ENCODE peak calls at places on chromosomes 13 and 19, in ten cellular contexts. One of them, this sample, is unnamed.

GRCh38 chr13:27151798-27152599 is 19.6 kb downstream of the USP12 start:
- DNase-seq in cardiac muscle cell: no peak
- DNase-seq in heart left ventricle: no peak
- DNase-seq in MM.1S: no peak
- DNase-seq in astrocyte of the spinal cord: no peak
- DNase-seq in mucosa of descending colon: peak; percentile 35
- DNase-seq in left lung: no peak
- DNase-seq in ascending aorta: no peak
- DNase-seq in HFF-Myc: no peak
- DNase-seq in Peyer's patch: no peak
- DNase-seq in this sample: no peak

GRCh38 chr19:48715681-48716171 is 3.8 kb downstream of the MAMSTR start:
- DNase-seq in MM.1S: no peak
- DNase-seq in cardiac muscle cell: no peak
- DNase-seq in heart left ventricle: peak; percentile 61
- DNase-seq in left lung: no peak
- DNase-seq in HFF-Myc: no peak
- DNase-seq in ascending aorta: no peak
- DNase-seq in Peyer's patch: peak; percentile 61
- DNase-seq in mucosa of descending colon: no peak
- DNase-seq in astrocyte of the spinal cord: no peak
- DNase-seq in this sample: no peak

GRCh38 chr19:47377208-47377701 is 28.1 kb downstream of the DHX34 start:
- DNase-seq in cardiac muscle cell: no peak
- DNase-seq in mucosa of descending colon: no peak
- DNase-seq in ascending aorta: no peak
- DNase-seq in heart left ventricle: peak; percentile 89
- DNase-seq in Peyer's patch: no peak
- DNase-seq in MM.1S: no peak
- DNase-seq in left lung: no peak
- DNase-seq in HFF-Myc: no peak
- DNase-seq in astrocyte of the spinal cord: no peak
- DNase-seq in this sample: no peak

GRCh38 chr13:74036373-74036772 is 97.8 kb downstream of the KLF12 start:
- DNase-seq in mucosa of descending colon: no peak
- DNase-seq in MM.1S: no peak
- DNase-seq in cardiac muscle cell: no peak
- DNase-seq in heart left ventricle: no peak
- DNase-seq in astrocyte of the spinal cord: no peak
- DNase-seq in HFF-Myc: no peak
- DNase-seq in ascending aorta: no peak
- DNase-seq in left lung: no peak
- DNase-seq in Peyer's patch: no peak
- DNase-seq in this sample: no peak

GRCh38 chr19:32181356-32181920 is 164.0 kb upstream of the ZNF507 start:
- DNase-seq in mucosa of descending colon: no peak
- DNase-seq in left lung: no peak
- DNase-seq in ascending aorta: no peak
- DNase-seq in cardiac muscle cell: no peak
- DNase-seq in MM.1S: no peak
- DNase-seq in HFF-Myc: no peak
- DNase-seq in astrocyte of the spinal cord: no peak
- DNase-seq in heart left ventricle: no peak
- DNase-seq in Peyer's patch: no peak
- DNase-seq in this sample: no peak

GRCh38 chr19:19445911-19446361 is 40.5 kb downstream of the GATAD2A start:
- DNase-seq in left lung: no peak
- DNase-seq in MM.1S: no peak
- DNase-seq in astrocyte of the spinal cord: no peak
- DNase-seq in HFF-Myc: no peak
- DNase-seq in heart left ventricle: no peak
- DNase-seq in cardiac muscle cell: no peak
- DNase-seq in ascending aorta: no peak
- DNase-seq in Peyer's patch: peak; percentile 18
- DNase-seq in mucosa of descending colon: no peak
- DNase-seq in this sample: no peak

GRCh38 chr19:11020982-11021759 is 60.3 kb downstream of the SMARCA4 start:
- DNase-seq in Peyer's patch: no peak
- DNase-seq in ascending aorta: no peak
- DNase-seq in mucosa of descending colon: no peak
- DNase-seq in HFF-Myc: no peak
- DNase-seq in heart left ventricle: no peak
- DNase-seq in cardiac muscle cell: no peak
- DNase-seq in MM.1S: no peak
- DNase-seq in astrocyte of the spinal cord: no peak
- DNase-seq in left lung: no peak
- DNase-seq in this sample: no peak

GRCh38 chr19:13275016-13275722 is 125.0 kb downstream of the IER2 start:
- DNase-seq in heart left ventricle: no peak
- DNase-seq in MM.1S: peak; percentile 45
- DNase-seq in HFF-Myc: no peak
- DNase-seq in cardiac muscle cell: no peak
- DNase-seq in Peyer's patch: no peak
- DNase-seq in mucosa of descending colon: no peak
- DNase-seq in ascending aorta: no peak
- DNase-seq in left lung: no peak
- DNase-seq in astrocyte of the spinal cord: peak; percentile 44
- DNase-seq in this sample: peak; percentile 51

GRCh38 chr13:96141032-96141431 is 51.1 kb downstream of the HS6ST3 start:
- DNase-seq in HFF-Myc: no peak
- DNase-seq in MM.1S: peak; percentile 26
- DNase-seq in heart left ventricle: no peak
- DNase-seq in ascending aorta: no peak
- DNase-seq in left lung: no peak
- DNase-seq in astrocyte of the spinal cord: peak; percentile 34
- DNase-seq in mucosa of descending colon: no peak
- DNase-seq in Peyer's patch: no peak
- DNase-seq in cardiac muscle cell: peak; percentile 35
- DNase-seq in this sample: no peak

GRCh38 chr19:35830986-35831385 is 18.3 kb upstream of the PRODH2 start:
- DNase-seq in astrocyte of the spinal cord: no peak
- DNase-seq in left lung: no peak
- DNase-seq in mucosa of descending colon: no peak
- DNase-seq in Peyer's patch: no peak
- DNase-seq in HFF-Myc: no peak
- DNase-seq in heart left ventricle: no peak
- DNase-seq in ascending aorta: no peak
- DNase-seq in MM.1S: no peak
- DNase-seq in cardiac muscle cell: no peak
- DNase-seq in this sample: no peak

GRCh38 chr13:112244495-112245177 is 131.5 kb upstream of the SPACA7 start:
- DNase-seq in HFF-Myc: no peak
- DNase-seq in MM.1S: no peak
- DNase-seq in heart left ventricle: no peak
- DNase-seq in cardiac muscle cell: no peak
- DNase-seq in ascending aorta: no peak
- DNase-seq in astrocyte of the spinal cord: no peak
- DNase-seq in left lung: no peak
- DNase-seq in mucosa of descending colon: no peak
- DNase-seq in Peyer's patch: no peak
- DNase-seq in this sample: no peak

GRCh38 chr19:57269515-57270250 is 10.6 kb upstream of the ZNF460 start:
- DNase-seq in MM.1S: no peak
- DNase-seq in Peyer's patch: no peak
- DNase-seq in astrocyte of the spinal cord: peak; percentile 83
- DNase-seq in left lung: no peak
- DNase-seq in ascending aorta: no peak
- DNase-seq in cardiac muscle cell: peak; percentile 76
- DNase-seq in HFF-Myc: peak; percentile 43
- DNase-seq in mucosa of descending colon: no peak
- DNase-seq in heart left ventricle: no peak
- DNase-seq in this sample: peak; percentile 37

GRCh38 chr19:33779849-33780248 is 16.8 kb upstream of the KCTD15 start:
- DNase-seq in ascending aorta: no peak
- DNase-seq in MM.1S: no peak
- DNase-seq in mucosa of descending colon: no peak
- DNase-seq in heart left ventricle: no peak
- DNase-seq in astrocyte of the spinal cord: no peak
- DNase-seq in HFF-Myc: no peak
- DNase-seq in cardiac muscle cell: no peak
- DNase-seq in Peyer's patch: no peak
- DNase-seq in left lung: no peak
- DNase-seq in this sample: no peak

GRCh38 chr19:33778089-33778791 is 18.4 kb upstream of the KCTD15 start:
- DNase-seq in Peyer's patch: peak; percentile 91
- DNase-seq in heart left ventricle: peak; percentile 81
- DNase-seq in ascending aorta: peak; percentile 84
- DNase-seq in mucosa of descending colon: peak; percentile 88
- DNase-seq in cardiac muscle cell: peak; percentile 82
- DNase-seq in astrocyte of the spinal cord: peak; percentile 57
- DNase-seq in MM.1S: peak; percentile 84
- DNase-seq in left lung: peak; percentile 99
- DNase-seq in HFF-Myc: no peak
- DNase-seq in this sample: peak; percentile 77

GRCh38 chr19:33775731-33776487 is 20.8 kb upstream of the KCTD15 start:
- DNase-seq in cardiac muscle cell: no peak
- DNase-seq in heart left ventricle: no peak
- DNase-seq in Peyer's patch: no peak
- DNase-seq in HFF-Myc: no peak
- DNase-seq in astrocyte of the spinal cord: no peak
- DNase-seq in mucosa of descending colon: no peak
- DNase-seq in left lung: no peak
- DNase-seq in ascending aorta: no peak
- DNase-seq in MM.1S: no peak
- DNase-seq in this sample: no peak

GRCh38 chr19:33777351-33777750 is 19.3 kb upstream of the KCTD15 start:
- DNase-seq in MM.1S: no peak
- DNase-seq in left lung: peak; percentile 76
- DNase-seq in mucosa of descending colon: no peak
- DNase-seq in cardiac muscle cell: no peak
- DNase-seq in heart left ventricle: no peak
- DNase-seq in ascending aorta: no peak
- DNase-seq in astrocyte of the spinal cord: no peak
- DNase-seq in Peyer's patch: no peak
- DNase-seq in HFF-Myc: no peak
- DNase-seq in this sample: no peak

GRCh38 chr19:33777753-33778088 is 18.9 kb upstream of the KCTD15 start:
- DNase-seq in MM.1S: no peak
- DNase-seq in heart left ventricle: no peak
- DNase-seq in ascending aorta: no peak
- DNase-seq in left lung: peak; percentile 70
- DNase-seq in HFF-Myc: no peak
- DNase-seq in cardiac muscle cell: no peak
- DNase-seq in astrocyte of the spinal cord: no peak
- DNase-seq in mucosa of descending colon: no peak
- DNase-seq in Peyer's patch: no peak
- DNase-seq in this sample: no peak
- TF ChIP-seq CTCF in MM.1S: no peak
- TF ChIP-seq CTCF in heart left ventricle: no peak
- TF ChIP-seq CTCF in ascending aorta: no peak
- TF ChIP-seq CTCF in left lung: no peak
- TF ChIP-seq CTCF in HFF-Myc: no peak
- TF ChIP-seq CTCF in cardiac muscle cell: no peak
- TF ChIP-seq CTCF in astrocyte of the spinal cord: no peak
- TF ChIP-seq CTCF in mucosa of descending colon: no peak
- TF ChIP-seq CTCF in Peyer's patch: no peak
- TF ChIP-seq CTCF in this sample: no peak

GRCh38 chr13:56216221-56216620 is 924.5 kb upstream of the PRR20A start:
- DNase-seq in Peyer's patch: no peak
- DNase-seq in astrocyte of the spinal cord: no peak
- DNase-seq in ascending aorta: no peak
- DNase-seq in heart left ventricle: no peak
- DNase-seq in MM.1S: no peak
- DNase-seq in mucosa of descending colon: no peak
- DNase-seq in HFF-Myc: no peak
- DNase-seq in cardiac muscle cell: no peak
- DNase-seq in left lung: no peak
- DNase-seq in this sample: no peak
- H3K4me3 ChIP-seq in Peyer's patch: no peak overlapping the region
- H3K4me3 ChIP-seq in astrocyte of the spinal cord: no peak overlapping the region
- H3K4me3 ChIP-seq in ascending aorta: no peak overlapping the region
- H3K4me3 ChIP-seq in heart left ventricle: no peak overlapping the region
- H3K4me3 ChIP-seq in MM.1S: no peak overlapping the region
- H3K4me3 ChIP-seq in mucosa of descending colon: no peak overlapping the region
- H3K4me3 ChIP-seq in HFF-Myc: no peak overlapping the region
- H3K4me3 ChIP-seq in cardiac muscle cell: no peak overlapping the region
- H3K4me3 ChIP-seq in left lung: no peak overlapping the region
- H3K4me3 ChIP-seq in this sample: no peak overlapping the region

DNA sequence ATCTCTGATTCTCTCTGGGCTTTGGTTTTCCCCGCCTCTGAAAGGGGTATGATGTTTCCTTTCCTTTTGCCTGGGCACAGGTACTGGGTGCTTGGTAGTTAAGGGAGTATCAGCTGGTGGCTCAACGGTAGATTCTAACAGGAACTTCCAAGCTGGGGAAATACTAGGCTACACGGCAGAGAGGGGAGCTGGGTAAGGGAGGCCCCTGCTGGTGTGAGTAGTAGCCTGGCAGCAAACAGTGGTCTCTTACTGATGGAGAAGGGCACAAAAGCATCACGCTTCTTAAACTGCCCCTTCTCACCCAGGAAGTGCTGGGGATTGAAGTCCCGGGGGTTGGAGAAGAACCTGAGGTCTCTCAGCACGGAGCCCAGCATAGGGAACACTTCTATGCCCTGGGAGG is 26.9 kb upstream of the CYP2A7 start:
- DNase-seq in ascending aorta: no peak
- DNase-seq in Peyer's patch: no peak
- DNase-seq in mucosa of descending colon: peak; percentile 59
- DNase-seq in cardiac muscle cell: no peak
- DNase-seq in HFF-Myc: no peak
- DNase-seq in astrocyte of the spinal cord: peak; percentile 5
- DNase-seq in MM.1S: no peak
- DNase-seq in left lung: no peak
- DNase-seq in heart left ventricle: no peak
- DNase-seq in this sample: no peak
- TF ChIP-seq CTCF in ascending aorta: no peak
- TF ChIP-seq CTCF in Peyer's patch: peak; percentile 15
- TF ChIP-seq CTCF in mucosa of descending colon: no peak
- TF ChIP-seq CTCF in cardiac muscle cell: peak; percentile 7
- TF ChIP-seq CTCF in HFF-Myc: no peak
- TF ChIP-seq CTCF in astrocyte of the spinal cord: peak; percentile 55
- TF ChIP-seq CTCF in MM.1S: no peak
- TF ChIP-seq CTCF in left lung: no peak
- TF ChIP-seq CTCF in heart left ventricle: no peak
- TF ChIP-seq CTCF in this sample: no peak

GRCh38 chr19:2552859-2553258 is 76.9 kb downstream of the GADD45B start:
- DNase-seq in ascending aorta: no peak
- DNase-seq in left lung: no peak
- DNase-seq in heart left ventricle: no peak
- DNase-seq in astrocyte of the spinal cord: no peak
- DNase-seq in Peyer's patch: no peak
- DNase-seq in HFF-Myc: no peak
- DNase-seq in mucosa of descending colon: peak; percentile 38
- DNase-seq in cardiac muscle cell: no peak
- DNase-seq in MM.1S: peak; percentile 95
- DNase-seq in this sample: peak; percentile 56
- H3K4me3 ChIP-seq in ascending aorta: no peak overlapping the region
- H3K4me3 ChIP-seq in left lung: no peak overlapping the region
- H3K4me3 ChIP-seq in heart left ventricle: peak overlapping the region; percentile 20
- H3K4me3 ChIP-seq in astrocyte of the spinal cord: no peak overlapping the region
- H3K4me3 ChIP-seq in Peyer's patch: no peak overlapping the region
- H3K4me3 ChIP-seq in HFF-Myc: peak overlapping the region; percentile 30
- H3K4me3 ChIP-seq in mucosa of descending colon: no peak overlapping the region
- H3K4me3 ChIP-seq in cardiac muscle cell: no peak overlapping the region
- H3K4me3 ChIP-seq in MM.1S: peak overlapping the region; percentile 58
- H3K4me3 ChIP-seq in this sample: no peak overlapping the region